ENCODE peak calls at places on chromosomes 2 and 18, in eight cellular contexts. One of them, this sample, is unnamed.

GRCh38 chr2:54561010-54561409 is 104.9 kb downstream of the SPTBN1 start:
- DNase-seq in activated effector memory CD4-positive, alpha-beta T cell treated with anti-CD3 and anti-CD28 coated beads, Interleukin-2, amount 50 U/mL, for 16 hours: no peak
- DNase-seq in activated T-cell treated with anti-CD3 and anti-CD28 coated beads, Interleukin-2, amount 50 U/mL, for 72 hours: no peak
- DNase-seq in RKO: no peak
- DNase-seq in NCI-H1105 treated with DMSO at 0.1 percent for 48 hours: no peak
- DNase-seq in neural crest cell: no peak
- DNase-seq in stimulated activated CD4-positive, alpha-beta T cell treated with anti-CD3 and anti-CD28 coated beads, Interleukin-4, amount 100 ng/mL, for 48 hours: no peak
- DNase-seq in AG09319: no peak
- DNase-seq in this sample: no peak

GRCh38 chr2:217098435-217098834 is 238.6 kb upstream of the TNP1 start:
- DNase-seq in activated T-cell treated with anti-CD3 and anti-CD28 coated beads, Interleukin-2, amount 50 U/mL, for 72 hours: no peak
- DNase-seq in stimulated activated CD4-positive, alpha-beta T cell treated with anti-CD3 and anti-CD28 coated beads, Interleukin-4, amount 100 ng/mL, for 48 hours: no peak
- DNase-seq in activated effector memory CD4-positive, alpha-beta T cell treated with anti-CD3 and anti-CD28 coated beads, Interleukin-2, amount 50 U/mL, for 16 hours: no peak
- DNase-seq in AG09319: no peak
- DNase-seq in NCI-H1105 treated with DMSO at 0.1 percent for 48 hours: no peak
- DNase-seq in neural crest cell: no peak
- DNase-seq in RKO: no peak
- DNase-seq in this sample: no peak

GRCh38 chr2:170819941-170820646 is 3.4 kb downstream of the GAD1 start:
- DNase-seq in RKO: no peak
- DNase-seq in neural crest cell: no peak
- DNase-seq in activated T-cell treated with anti-CD3 and anti-CD28 coated beads, Interleukin-2, amount 50 U/mL, for 72 hours: peak; percentile 33
- DNase-seq in NCI-H1105 treated with DMSO at 0.1 percent for 48 hours: no peak
- DNase-seq in AG09319: no peak
- DNase-seq in activated effector memory CD4-positive, alpha-beta T cell treated with anti-CD3 and anti-CD28 coated beads, Interleukin-2, amount 50 U/mL, for 16 hours: no peak
- DNase-seq in stimulated activated CD4-positive, alpha-beta T cell treated with anti-CD3 and anti-CD28 coated beads, Interleukin-4, amount 100 ng/mL, for 48 hours: no peak
- DNase-seq in this sample: peak; percentile 55

GRCh38 chr2:30446602-30447148 is 371 bp upstream of the LCLAT1 start:
- DNase-seq in AG09319: no peak
- DNase-seq in activated effector memory CD4-positive, alpha-beta T cell treated with anti-CD3 and anti-CD28 coated beads, Interleukin-2, amount 50 U/mL, for 16 hours: no peak
- DNase-seq in activated T-cell treated with anti-CD3 and anti-CD28 coated beads, Interleukin-2, amount 50 U/mL, for 72 hours: no peak
- DNase-seq in NCI-H1105 treated with DMSO at 0.1 percent for 48 hours: peak; percentile 28
- DNase-seq in RKO: peak; percentile 23
- DNase-seq in stimulated activated CD4-positive, alpha-beta T cell treated with anti-CD3 and anti-CD28 coated beads, Interleukin-4, amount 100 ng/mL, for 48 hours: no peak
- DNase-seq in neural crest cell: no peak
- DNase-seq in this sample: no peak

GRCh38 chr2:239467281-239467955 is 66.6 kb upstream of the HDAC4 start:
- DNase-seq in NCI-H1105 treated with DMSO at 0.1 percent for 48 hours: no peak
- DNase-seq in neural crest cell: no peak
- DNase-seq in AG09319: no peak
- DNase-seq in stimulated activated CD4-positive, alpha-beta T cell treated with anti-CD3 and anti-CD28 coated beads, Interleukin-4, amount 100 ng/mL, for 48 hours: no peak
- DNase-seq in activated effector memory CD4-positive, alpha-beta T cell treated with anti-CD3 and anti-CD28 coated beads, Interleukin-2, amount 50 U/mL, for 16 hours: peak; percentile 44
- DNase-seq in RKO: no peak
- DNase-seq in activated T-cell treated with anti-CD3 and anti-CD28 coated beads, Interleukin-2, amount 50 U/mL, for 72 hours: no peak
- DNase-seq in this sample: no peak

GRCh38 chr2:147578529-147578928 is 266.3 kb upstream of the ACVR2A start:
- DNase-seq in RKO: no peak
- DNase-seq in activated effector memory CD4-positive, alpha-beta T cell treated with anti-CD3 and anti-CD28 coated beads, Interleukin-2, amount 50 U/mL, for 16 hours: no peak
- DNase-seq in NCI-H1105 treated with DMSO at 0.1 percent for 48 hours: no peak
- DNase-seq in neural crest cell: no peak
- DNase-seq in stimulated activated CD4-positive, alpha-beta T cell treated with anti-CD3 and anti-CD28 coated beads, Interleukin-4, amount 100 ng/mL, for 48 hours: no peak
- DNase-seq in activated T-cell treated with anti-CD3 and anti-CD28 coated beads, Interleukin-2, amount 50 U/mL, for 72 hours: no peak
- DNase-seq in AG09319: no peak
- DNase-seq in this sample: no peak

GRCh38 chr18:61992285-61992684 is 99.5 kb upstream of the RNF152 start:
- DNase-seq in neural crest cell: no peak
- DNase-seq in NCI-H1105 treated with DMSO at 0.1 percent for 48 hours: no peak
- DNase-seq in AG09319: no peak
- DNase-seq in activated T-cell treated with anti-CD3 and anti-CD28 coated beads, Interleukin-2, amount 50 U/mL, for 72 hours: no peak
- DNase-seq in activated effector memory CD4-positive, alpha-beta T cell treated with anti-CD3 and anti-CD28 coated beads, Interleukin-2, amount 50 U/mL, for 16 hours: no peak
- DNase-seq in stimulated activated CD4-positive, alpha-beta T cell treated with anti-CD3 and anti-CD28 coated beads, Interleukin-4, amount 100 ng/mL, for 48 hours: no peak
- DNase-seq in RKO: peak; percentile 50
- DNase-seq in this sample: no peak

GRCh38 chr2:236720974-236721600 is 151.5 kb downstream of the ACKR3 start:
- DNase-seq in activated T-cell treated with anti-CD3 and anti-CD28 coated beads, Interleukin-2, amount 50 U/mL, for 72 hours: no peak
- DNase-seq in activated effector memory CD4-positive, alpha-beta T cell treated with anti-CD3 and anti-CD28 coated beads, Interleukin-2, amount 50 U/mL, for 16 hours: no peak
- DNase-seq in AG09319: no peak
- DNase-seq in stimulated activated CD4-positive, alpha-beta T cell treated with anti-CD3 and anti-CD28 coated beads, Interleukin-4, amount 100 ng/mL, for 48 hours: no peak
- DNase-seq in RKO: no peak
- DNase-seq in NCI-H1105 treated with DMSO at 0.1 percent for 48 hours: peak; percentile 98
- DNase-seq in neural crest cell: no peak
- DNase-seq in this sample: no peak

GRCh38 chr2:239528146-239528545 is 127.3 kb upstream of the HDAC4 start:
- DNase-seq in neural crest cell: no peak
- DNase-seq in stimulated activated CD4-positive, alpha-beta T cell treated with anti-CD3 and anti-CD28 coated beads, Interleukin-4, amount 100 ng/mL, for 48 hours: no peak
- DNase-seq in NCI-H1105 treated with DMSO at 0.1 percent for 48 hours: no peak
- DNase-seq in activated T-cell treated with anti-CD3 and anti-CD28 coated beads, Interleukin-2, amount 50 U/mL, for 72 hours: no peak
- DNase-seq in AG09319: no peak
- DNase-seq in activated effector memory CD4-positive, alpha-beta T cell treated with anti-CD3 and anti-CD28 coated beads, Interleukin-2, amount 50 U/mL, for 16 hours: no peak
- DNase-seq in RKO: no peak
- DNase-seq in this sample: no peak

GRCh38 chr2:29304399-29304798 is 189.2 kb downstream of the CLIP4 start:
- DNase-seq in activated effector memory CD4-positive, alpha-beta T cell treated with anti-CD3 and anti-CD28 coated beads, Interleukin-2, amount 50 U/mL, for 16 hours: no peak
- DNase-seq in AG09319: no peak
- DNase-seq in RKO: no peak
- DNase-seq in stimulated activated CD4-positive, alpha-beta T cell treated with anti-CD3 and anti-CD28 coated beads, Interleukin-4, amount 100 ng/mL, for 48 hours: no peak
- DNase-seq in NCI-H1105 treated with DMSO at 0.1 percent for 48 hours: peak; percentile 10
- DNase-seq in neural crest cell: no peak
- DNase-seq in activated T-cell treated with anti-CD3 and anti-CD28 coated beads, Interleukin-2, amount 50 U/mL, for 72 hours: no peak
- DNase-seq in this sample: no peak

GRCh38 chr18:78629426-78629825 is 350.2 kb upstream of the SALL3 start:
- DNase-seq in stimulated activated CD4-positive, alpha-beta T cell treated with anti-CD3 and anti-CD28 coated beads, Interleukin-4, amount 100 ng/mL, for 48 hours: no peak
- DNase-seq in activated effector memory CD4-positive, alpha-beta T cell treated with anti-CD3 and anti-CD28 coated beads, Interleukin-2, amount 50 U/mL, for 16 hours: no peak
- DNase-seq in activated T-cell treated with anti-CD3 and anti-CD28 coated beads, Interleukin-2, amount 50 U/mL, for 72 hours: no peak
- DNase-seq in AG09319: no peak
- DNase-seq in neural crest cell: no peak
- DNase-seq in RKO: no peak
- DNase-seq in NCI-H1105 treated with DMSO at 0.1 percent for 48 hours: no peak
- DNase-seq in this sample: no peak

GRCh38 chr2:9638532-9638931 is 7.7 kb upstream of the YWHAQ start:
- DNase-seq in AG09319: peak; percentile 85
- DNase-seq in RKO: peak; percentile 38
- DNase-seq in NCI-H1105 treated with DMSO at 0.1 percent for 48 hours: no peak
- DNase-seq in activated effector memory CD4-positive, alpha-beta T cell treated with anti-CD3 and anti-CD28 coated beads, Interleukin-2, amount 50 U/mL, for 16 hours: no peak
- DNase-seq in activated T-cell treated with anti-CD3 and anti-CD28 coated beads, Interleukin-2, amount 50 U/mL, for 72 hours: no peak
- DNase-seq in stimulated activated CD4-positive, alpha-beta T cell treated with anti-CD3 and anti-CD28 coated beads, Interleukin-4, amount 100 ng/mL, for 48 hours: no peak
- DNase-seq in neural crest cell: no peak
- DNase-seq in this sample: no peak

GRCh38 chr2:69816923-69817542 is 12.4 kb upstream of the GMCL1 start:
- DNase-seq in stimulated activated CD4-positive, alpha-beta T cell treated with anti-CD3 and anti-CD28 coated beads, Interleukin-4, amount 100 ng/mL, for 48 hours: peak; percentile 61
- DNase-seq in neural crest cell: peak; percentile 59
- DNase-seq in activated effector memory CD4-positive, alpha-beta T cell treated with anti-CD3 and anti-CD28 coated beads, Interleukin-2, amount 50 U/mL, for 16 hours: peak; percentile 85
- DNase-seq in NCI-H1105 treated with DMSO at 0.1 percent for 48 hours: peak; percentile 73
- DNase-seq in activated T-cell treated with anti-CD3 and anti-CD28 coated beads, Interleukin-2, amount 50 U/mL, for 72 hours: peak; percentile 75
- DNase-seq in RKO: peak; percentile 91
- DNase-seq in AG09319: peak; percentile 70
- DNase-seq in this sample: peak; percentile 60

GRCh38 chr2:240961878-240962277 is 36.5 kb upstream of the SNED1 start:
- DNase-seq in stimulated activated CD4-positive, alpha-beta T cell treated with anti-CD3 and anti-CD28 coated beads, Interleukin-4, amount 100 ng/mL, for 48 hours: no peak
- DNase-seq in AG09319: no peak
- DNase-seq in neural crest cell: no peak
- DNase-seq in activated T-cell treated with anti-CD3 and anti-CD28 coated beads, Interleukin-2, amount 50 U/mL, for 72 hours: no peak
- DNase-seq in RKO: no peak
- DNase-seq in NCI-H1105 treated with DMSO at 0.1 percent for 48 hours: no peak
- DNase-seq in activated effector memory CD4-positive, alpha-beta T cell treated with anti-CD3 and anti-CD28 coated beads, Interleukin-2, amount 50 U/mL, for 16 hours: no peak
- DNase-seq in this sample: no peak

GRCh38 chr2:36706451-36706850 is 9.9 kb downstream of the VIT start:
- DNase-seq in activated effector memory CD4-positive, alpha-beta T cell treated with anti-CD3 and anti-CD28 coated beads, Interleukin-2, amount 50 U/mL, for 16 hours: no peak
- DNase-seq in stimulated activated CD4-positive, alpha-beta T cell treated with anti-CD3 and anti-CD28 coated beads, Interleukin-4, amount 100 ng/mL, for 48 hours: no peak
- DNase-seq in RKO: no peak
- DNase-seq in NCI-H1105 treated with DMSO at 0.1 percent for 48 hours: no peak
- DNase-seq in activated T-cell treated with anti-CD3 and anti-CD28 coated beads, Interleukin-2, amount 50 U/mL, for 72 hours: no peak
- DNase-seq in neural crest cell: no peak
- DNase-seq in AG09319: no peak
- DNase-seq in this sample: no peak

GRCh38 chr2:49770919-49771318 is 616.6 kb upstream of the FSHR start:
- DNase-seq in AG09319: no peak
- DNase-seq in RKO: peak; percentile 61
- DNase-seq in stimulated activated CD4-positive, alpha-beta T cell treated with anti-CD3 and anti-CD28 coated beads, Interleukin-4, amount 100 ng/mL, for 48 hours: no peak
- DNase-seq in activated effector memory CD4-positive, alpha-beta T cell treated with anti-CD3 and anti-CD28 coated beads, Interleukin-2, amount 50 U/mL, for 16 hours: no peak
- DNase-seq in activated T-cell treated with anti-CD3 and anti-CD28 coated beads, Interleukin-2, amount 50 U/mL, for 72 hours: peak; percentile 2
- DNase-seq in NCI-H1105 treated with DMSO at 0.1 percent for 48 hours: no peak
- DNase-seq in neural crest cell: peak; percentile 53
- DNase-seq in this sample: peak; percentile 76

GRCh38 chr2:10009811-10010781 is 33.3 kb upstream of the KLF11 start:
- DNase-seq in activated T-cell treated with anti-CD3 and anti-CD28 coated beads, Interleukin-2, amount 50 U/mL, for 72 hours: no peak
- DNase-seq in activated effector memory CD4-positive, alpha-beta T cell treated with anti-CD3 and anti-CD28 coated beads, Interleukin-2, amount 50 U/mL, for 16 hours: peak; percentile 58
- DNase-seq in AG09319: peak; percentile 23
- DNase-seq in neural crest cell: no peak
- DNase-seq in stimulated activated CD4-positive, alpha-beta T cell treated with anti-CD3 and anti-CD28 coated beads, Interleukin-4, amount 100 ng/mL, for 48 hours: no peak
- DNase-seq in NCI-H1105 treated with DMSO at 0.1 percent for 48 hours: no peak
- DNase-seq in RKO: no peak
- DNase-seq in this sample: no peak

GRCh38 chr2:226649871-226650660 is 149.6 kb downstream of the IRS1 start:
- DNase-seq in AG09319: peak; percentile 92
- DNase-seq in NCI-H1105 treated with DMSO at 0.1 percent for 48 hours: peak; percentile 82
- DNase-seq in RKO: peak; percentile 47
- DNase-seq in stimulated activated CD4-positive, alpha-beta T cell treated with anti-CD3 and anti-CD28 coated beads, Interleukin-4, amount 100 ng/mL, for 48 hours: peak; percentile 24
- DNase-seq in activated T-cell treated with anti-CD3 and anti-CD28 coated beads, Interleukin-2, amount 50 U/mL, for 72 hours: peak; percentile 66
- DNase-seq in activated effector memory CD4-positive, alpha-beta T cell treated with anti-CD3 and anti-CD28 coated beads, Interleukin-2, amount 50 U/mL, for 16 hours: peak; percentile 71
- DNase-seq in neural crest cell: no peak
- DNase-seq in this sample: no peak

GRCh38 chr2:215361876-215362561 is 50.2 kb downstream of the ATIC start:
- DNase-seq in activated T-cell treated with anti-CD3 and anti-CD28 coated beads, Interleukin-2, amount 50 U/mL, for 72 hours: no peak
- DNase-seq in RKO: no peak
- DNase-seq in stimulated activated CD4-positive, alpha-beta T cell treated with anti-CD3 and anti-CD28 coated beads, Interleukin-4, amount 100 ng/mL, for 48 hours: no peak
- DNase-seq in AG09319: no peak
- DNase-seq in NCI-H1105 treated with DMSO at 0.1 percent for 48 hours: no peak
- DNase-seq in neural crest cell: no peak
- DNase-seq in activated effector memory CD4-positive, alpha-beta T cell treated with anti-CD3 and anti-CD28 coated beads, Interleukin-2, amount 50 U/mL, for 16 hours: no peak
- DNase-seq in this sample: no peak

GRCh38 chr2:96838345-96839287 is 5.2 kb downstream of the ANKRD23 start:
- DNase-seq in neural crest cell: no peak
- DNase-seq in NCI-H1105 treated with DMSO at 0.1 percent for 48 hours: no peak
- DNase-seq in stimulated activated CD4-positive, alpha-beta T cell treated with anti-CD3 and anti-CD28 coated beads, Interleukin-4, amount 100 ng/mL, for 48 hours: no peak
- DNase-seq in AG09319: no peak
- DNase-seq in RKO: no peak
- DNase-seq in activated effector memory CD4-positive, alpha-beta T cell treated with anti-CD3 and anti-CD28 coated beads, Interleukin-2, amount 50 U/mL, for 16 hours: no peak
- DNase-seq in activated T-cell treated with anti-CD3 and anti-CD28 coated beads, Interleukin-2, amount 50 U/mL, for 72 hours: no peak
- DNase-seq in this sample: no peak

GRCh38 chr2:178244812-178245211 is 50.5 kb downstream of the OSBPL6 start:
- DNase-seq in activated effector memory CD4-positive, alpha-beta T cell treated with anti-CD3 and anti-CD28 coated beads, Interleukin-2, amount 50 U/mL, for 16 hours: no peak
- DNase-seq in NCI-H1105 treated with DMSO at 0.1 percent for 48 hours: no peak
- DNase-seq in AG09319: no peak
- DNase-seq in stimulated activated CD4-positive, alpha-beta T cell treated with anti-CD3 and anti-CD28 coated beads, Interleukin-4, amount 100 ng/mL, for 48 hours: no peak
- DNase-seq in RKO: no peak
- DNase-seq in activated T-cell treated with anti-CD3 and anti-CD28 coated beads, Interleukin-2, amount 50 U/mL, for 72 hours: no peak
- DNase-seq in neural crest cell: no peak
- DNase-seq in this sample: no peak

GRCh38 chr2:173288561-173288960 is 66.1 kb upstream of the CDCA7 start:
- DNase-seq in RKO: peak; percentile 62
- DNase-seq in neural crest cell: no peak
- DNase-seq in activated effector memory CD4-positive, alpha-beta T cell treated with anti-CD3 and anti-CD28 coated beads, Interleukin-2, amount 50 U/mL, for 16 hours: no peak
- DNase-seq in stimulated activated CD4-positive, alpha-beta T cell treated with anti-CD3 and anti-CD28 coated beads, Interleukin-4, amount 100 ng/mL, for 48 hours: peak; percentile 20
- DNase-seq in NCI-H1105 treated with DMSO at 0.1 percent for 48 hours: no peak
- DNase-seq in AG09319: no peak
- DNase-seq in activated T-cell treated with anti-CD3 and anti-CD28 coated beads, Interleukin-2, amount 50 U/mL, for 72 hours: peak; percentile 54
- DNase-seq in this sample: no peak

GRCh38 chr2:226115832-226116200 is 683.8 kb downstream of the IRS1 start:
- DNase-seq in AG09319: no peak
- DNase-seq in stimulated activated CD4-positive, alpha-beta T cell treated with anti-CD3 and anti-CD28 coated beads, Interleukin-4, amount 100 ng/mL, for 48 hours: no peak
- DNase-seq in activated effector memory CD4-positive, alpha-beta T cell treated with anti-CD3 and anti-CD28 coated beads, Interleukin-2, amount 50 U/mL, for 16 hours: no peak
- DNase-seq in neural crest cell: no peak
- DNase-seq in activated T-cell treated with anti-CD3 and anti-CD28 coated beads, Interleukin-2, amount 50 U/mL, for 72 hours: no peak
- DNase-seq in RKO: no peak
- DNase-seq in NCI-H1105 treated with DMSO at 0.1 percent for 48 hours: no peak
- DNase-seq in this sample: no peak